ENCODE peak calls at places on chromosomes 13 and 19, in four cellular contexts. One of them, this sample, is unnamed.

GRCh38 chr19:4897146-4897545 is 5.5 kb downstream of the ARRDC5 start:
- DNase-seq in K562: no peak
- DNase-seq in H1: no peak
- DNase-seq in HepG2: no peak
- DNase-seq in this sample: no peak

GRCh38 chr19:1961545-1961878 is 20.5 kb downstream of the CSNK1G2 start:
- DNase-seq in H1: no peak
- DNase-seq in K562: no peak
- DNase-seq in HepG2: no peak
- DNase-seq in this sample: no peak

GRCh38 chr19:55146648-55147218 is 2.3 kb downstream of the TNNT1 start:
- DNase-seq in HepG2: peak; percentile 25
- DNase-seq in K562: peak; percentile 94
- DNase-seq in H1: peak; percentile 73
- DNase-seq in this sample: peak; percentile 61

GRCh38 chr19:40567040-40567749 is 9.5 kb upstream of the SHKBP1 start:
- DNase-seq in K562: peak; percentile 35
- DNase-seq in HepG2: no peak
- DNase-seq in H1: no peak
- DNase-seq in this sample: no peak

GRCh38 chr19:55258476-55258827 is 365 bp downstream of the PPP6R1 start:
- DNase-seq in HepG2: no peak
- DNase-seq in K562: peak; percentile 51
- DNase-seq in H1: no peak
- DNase-seq in this sample: no peak

GRCh38 chr19:58317481-58318072 is 9.2 kb upstream of the ZSCAN22 start:
- DNase-seq in H1: no peak
- DNase-seq in HepG2: no peak
- DNase-seq in K562: peak; percentile 61
- DNase-seq in this sample: no peak

GRCh38 chr13:101452519-101453485 is at the start of gene ITGBL1:
- DNase-seq in K562: no peak
- DNase-seq in HepG2: no peak
- DNase-seq in H1: no peak
- DNase-seq in this sample: no peak

GRCh38 chr19:44876930-44877530 is 14.0 kb upstream of the TOMM40 start:
- DNase-seq in K562: no peak
- DNase-seq in H1: no peak
- DNase-seq in HepG2: no peak
- DNase-seq in this sample: no peak

GRCh38 chr19:55406869-55407624 is 541 bp downstream of the UBE2S start:
- DNase-seq in K562: peak; percentile 44
- DNase-seq in HepG2: no peak
- DNase-seq in H1: no peak
- DNase-seq in this sample: no peak

GRCh38 chr13:50393641-50394040 is 378.4 kb downstream of the KCNRG start:
- DNase-seq in HepG2: no peak
- DNase-seq in K562: peak; percentile 76
- DNase-seq in H1: no peak
- DNase-seq in this sample: no peak

GRCh38 chr19:21694171-21694906 is 73.0 kb downstream of the ZNF100 start:
- DNase-seq in HepG2: no peak
- DNase-seq in H1: no peak
- DNase-seq in K562: peak; percentile 75
- DNase-seq in this sample: no peak

GRCh38 chr13:49610176-49610575 is 18.1 kb upstream of the ARL11 start:
- DNase-seq in HepG2: no peak
- DNase-seq in H1: no peak
- DNase-seq in K562: no peak
- DNase-seq in this sample: no peak

GRCh38 chr13:35712907-35713685 is 236.6 kb upstream of the MAB21L1 start:
- DNase-seq in H1: no peak
- DNase-seq in K562: no peak
- DNase-seq in HepG2: no peak
- DNase-seq in this sample: no peak

GRCh38 chr13:59681630-59682311 is 482.0 kb downstream of the DIAPH3 start:
- DNase-seq in HepG2: no peak
- DNase-seq in K562: no peak
- DNase-seq in H1: no peak
- DNase-seq in this sample: no peak

GRCh38 chr19:45125975-45126493 is 33.1 kb downstream of the PPP1R37 start:
- DNase-seq in HepG2: peak; percentile 65
- DNase-seq in H1: peak; percentile 56
- DNase-seq in K562: peak; percentile 82
- DNase-seq in this sample: peak; percentile 24

GRCh38 chr19:46213806-46214205 is 15.7 kb upstream of the IGFL1 start:
- DNase-seq in HepG2: no peak
- DNase-seq in H1: no peak
- DNase-seq in K562: no peak
- DNase-seq in this sample: no peak

GRCh38 chr13:20412761-20413355 is 112.8 kb downstream of the CRYL1 start:
- DNase-seq in H1: peak; percentile 71
- DNase-seq in K562: no peak
- DNase-seq in HepG2: no peak
- DNase-seq in this sample: no peak

GRCh38 chr19:3183721-3184641 is 1.7 kb upstream of the NCLN start:
- DNase-seq in HepG2: no peak
- DNase-seq in H1: no peak
- DNase-seq in K562: peak; percentile 78
- DNase-seq in this sample: no peak

GRCh38 chr13:104900186-104900817 is 1635.2 kb downstream of the EFNB2 start:
- DNase-seq in K562: no peak
- DNase-seq in H1: no peak
- DNase-seq in HepG2: no peak
- DNase-seq in this sample: no peak

GRCh38 chr13:45367358-45367757 is 26.4 kb upstream of the TPT1 start:
- DNase-seq in H1: peak; percentile 66
- DNase-seq in K562: peak; percentile 80
- DNase-seq in HepG2: peak; percentile 69
- DNase-seq in this sample: peak; percentile 95

GRCh38 chr19:45097776-45098520 is 5.0 kb downstream of the PPP1R37 start:
- DNase-seq in H1: no peak
- DNase-seq in K562: peak; percentile 90
- DNase-seq in HepG2: peak; percentile 90
- DNase-seq in this sample: no peak

GRCh38 chr19:56253737-56254136 is 18.8 kb upstream of the EDDM13 start:
- DNase-seq in K562: peak; percentile 72
- DNase-seq in H1: no peak
- DNase-seq in HepG2: peak; percentile 48
- DNase-seq in this sample: peak; percentile 41

GRCh38 chr13:113452942-113453901 is at the start of gene ADPRHL1:
- DNase-seq in K562: no peak
- DNase-seq in HepG2: no peak
- DNase-seq in H1: no peak
- DNase-seq in this sample: no peak

GRCh38 chr19:45428385-45429231 is 4.9 kb upstream of the ERCC1 start:
- DNase-seq in K562: peak; percentile 71
- DNase-seq in H1: no peak
- DNase-seq in HepG2: no peak
- DNase-seq in this sample: no peak

GRCh38 chr19:40685563-40685962 is 4.9 kb downstream of the NUMBL start:
- DNase-seq in K562: no peak
- DNase-seq in H1: no peak
- DNase-seq in HepG2: no peak
- DNase-seq in this sample: no peak

GRCh38 chr13:90201676-90202425 is 1145.6 kb upstream of the MIR17HG start:
- DNase-seq in H1: no peak
- DNase-seq in HepG2: no peak
- DNase-seq in K562: no peak
- DNase-seq in this sample: no peak

GRCh38 chr13:41370736-41371135 is 59.7 kb downstream of the NAA16 start:
- DNase-seq in K562: no peak
- DNase-seq in HepG2: no peak
- DNase-seq in H1: no peak
- DNase-seq in this sample: no peak

GRCh38 chr13:105446197-105446596 is 1089.3 kb downstream of the EFNB2 start:
- DNase-seq in H1: no peak
- DNase-seq in HepG2: no peak
- DNase-seq in K562: no peak
- DNase-seq in this sample: no peak

GRCh38 chr19:39832341-39833083 is 1.4 kb downstream of the DYRK1B start:
- DNase-seq in H1: no peak
- DNase-seq in HepG2: no peak
- DNase-seq in K562: no peak
- DNase-seq in this sample: no peak

GRCh38 chr13:25153736-25154135 is 18.4 kb downstream of the AMER2 start:
- DNase-seq in HepG2: no peak
- DNase-seq in H1: no peak
- DNase-seq in K562: no peak
- DNase-seq in this sample: no peak

GRCh38 chr19:38262585-38263268 is 1.6 kb upstream of the SPINT2 start:
- DNase-seq in HepG2: no peak
- DNase-seq in H1: no peak
- DNase-seq in K562: no peak
- DNase-seq in this sample: no peak

GRCh38 chr19:2952953-2953481 is 8.2 kb upstream of the ZNF77 start:
- DNase-seq in H1: no peak
- DNase-seq in K562: no peak
- DNase-seq in HepG2: peak; percentile 37
- DNase-seq in this sample: no peak

DNA sequence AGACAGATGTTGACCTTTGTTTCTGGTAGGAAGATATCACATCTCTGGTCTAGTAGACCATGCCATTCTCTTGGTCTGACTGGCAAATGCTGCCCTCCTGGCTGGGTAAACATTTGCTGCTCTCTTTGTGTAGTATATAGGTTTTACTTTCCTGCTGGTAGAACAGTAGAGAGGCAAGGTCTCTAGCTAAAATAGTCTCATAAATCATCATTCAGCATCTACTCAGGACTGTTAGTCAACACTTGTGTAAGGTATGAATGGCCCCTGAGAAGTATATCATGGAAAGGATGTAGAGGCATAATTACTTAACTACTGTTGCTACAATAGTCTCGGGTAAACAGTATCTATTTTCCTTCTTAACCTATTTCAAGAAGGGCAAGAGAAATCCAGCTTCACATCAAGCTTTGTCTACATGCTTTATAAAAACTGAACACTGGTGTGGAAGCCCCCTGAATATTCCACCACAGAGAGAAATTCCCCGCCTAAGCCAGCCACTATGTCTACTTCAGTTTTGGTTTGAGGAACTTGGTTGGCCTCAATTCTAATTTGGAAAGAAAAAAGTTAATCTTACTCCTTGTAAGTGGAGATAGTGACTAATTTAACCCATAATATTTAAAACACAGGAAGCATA is 18.4 kb upstream of the MYCBP2 start:
- DNase-seq in HepG2: no peak
- DNase-seq in H1: no peak
- DNase-seq in K562: no peak
- DNase-seq in this sample: no peak
- TF ChIP-seq CTCF in HepG2: no peak
- TF ChIP-seq CTCF in H1: no peak
- TF ChIP-seq CTCF in K562: no peak
- TF ChIP-seq CTCF in this sample: no peak

GRCh38 chr13:27171830-27172494 is 351 bp upstream of the USP12 start:
- DNase-seq in HepG2: peak; percentile 62
- DNase-seq in K562: peak; percentile 82
- DNase-seq in H1: no peak
- DNase-seq in this sample: peak; percentile 72
- H3K27ac ChIP-seq in HepG2: peak overlapping the region; percentile 35
- H3K27ac ChIP-seq in K562: peak overlapping the region; percentile 83
- H3K27ac ChIP-seq in H1: no peak overlapping the region
- H3K27ac ChIP-seq in this sample: peak overlapping the region; percentile 60

DNA sequence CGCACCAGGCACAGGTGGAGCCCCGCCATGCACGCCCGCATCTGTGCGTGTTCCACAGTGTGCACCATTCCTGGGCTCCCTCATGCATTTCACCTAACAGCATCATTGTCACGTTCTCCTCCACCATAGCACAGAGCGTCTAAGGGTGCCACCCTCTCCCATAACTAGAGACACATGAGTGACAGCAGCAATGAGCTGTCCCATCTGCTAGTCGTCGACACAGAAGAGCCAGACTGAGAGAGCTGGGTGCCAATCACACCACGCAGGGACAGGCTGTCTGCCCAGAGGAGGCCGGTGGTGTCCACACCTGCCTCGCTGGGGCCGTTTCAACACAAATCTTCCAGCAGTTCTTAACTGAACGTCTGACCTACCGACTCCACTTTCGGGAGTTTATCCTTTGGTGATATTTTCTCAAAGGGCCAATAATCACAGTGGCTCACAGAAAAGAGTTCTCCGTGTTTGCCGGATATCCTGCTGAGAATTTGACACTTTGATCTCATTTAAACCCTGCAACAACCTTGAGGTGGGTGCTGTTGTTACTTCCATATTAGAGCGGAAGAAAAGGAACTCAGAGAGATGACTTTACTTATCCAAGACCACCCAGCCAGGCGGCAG is 16.1 kb downstream of the CLEC11A start:
- DNase-seq in K562: no peak
- DNase-seq in H1: no peak
- DNase-seq in HepG2: no peak
- DNase-seq in this sample: no peak
- TF ChIP-seq FOSL1 in K562: no peak
- TF ChIP-seq FOSL1 in H1: no peak
- TF ChIP-seq FOSL1 in HepG2: no peak
- TF ChIP-seq FOSL1 in this sample: no peak

GRCh38 chr19:16043156-16043757 is 33.0 kb upstream of the TPM4 start:
- DNase-seq in H1: no peak
- DNase-seq in HepG2: no peak
- DNase-seq in K562: no peak
- DNase-seq in this sample: no peak
- TF ChIP-seq CTCF in H1: no peak
- TF ChIP-seq CTCF in HepG2: no peak
- TF ChIP-seq CTCF in K562: no peak
- TF ChIP-seq CTCF in this sample: no peak

DNA sequence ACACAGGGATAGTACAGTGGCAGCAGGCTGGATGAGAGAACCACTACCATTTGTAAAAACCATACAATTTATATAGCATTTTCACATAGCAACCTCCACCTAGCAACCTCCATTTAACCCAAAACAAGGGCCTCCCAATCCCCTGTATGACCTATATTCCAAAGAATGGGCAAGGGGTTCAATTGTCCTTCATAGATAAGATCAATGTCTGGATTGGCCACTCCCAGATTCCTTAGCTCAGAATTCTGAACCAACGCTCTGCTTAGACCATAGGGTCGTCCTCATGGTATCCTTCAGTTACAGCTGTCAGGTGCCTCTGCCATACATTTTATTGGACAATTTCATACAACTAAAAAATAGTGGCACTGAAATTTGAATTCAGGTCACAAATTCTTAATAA is 166.2 kb downstream of the KCTD12 start:
- DNase-seq in H1: no peak
- DNase-seq in HepG2: no peak
- DNase-seq in K562: no peak
- DNase-seq in this sample: no peak
- H3K27ac ChIP-seq in H1: no peak overlapping the region
- H3K27ac ChIP-seq in HepG2: no peak overlapping the region
- H3K27ac ChIP-seq in K562: no peak overlapping the region
- H3K27ac ChIP-seq in this sample: no peak overlapping the region

This sample was measured in HCT116.